ENCODE peak calls at places on chromosomes 4 and X, in ten cellular contexts. N, Q, F, H, B, V, W, L, Z and M are unnamed samples.

GRCh38 chr4:5341151-5341925 is 290.1 kb downstream of the STK32B start:
- DNase-seq in V (no peak), B (no peak), W (no peak), Z (no peak), Q (no peak), N (no peak), H (no peak), L (no peak), F (no peak), M (no peak)

GRCh38 chr4:38287090-38287843 is 327.1 kb downstream of the PTTG2 start:
- DNase-seq in H (no peak), V (peak), W (no peak), F (no peak), Z (no peak), B (no peak), N (no peak), Q (no peak), L (no peak), M (no peak)

GRCh38 chr4:143482753-143483362 is 30.6 kb upstream of the SMARCA5 start:
- DNase-seq in F (peak), H (no peak), B (peak), N (no peak), V (no peak), Z (peak), Q (peak), L (peak), W (no peak), M (no peak)

GRCh38 chr4:99763635-99764101 is 53.0 kb upstream of the DAPP1 start:
- DNase-seq in V (no peak), B (peak), H (peak), Z (peak), N (peak), L (peak), F (peak), Q (peak), W (no peak), M (no peak)

GRCh38 chr4:52712991-52713275 is 38.3 kb downstream of the ERVMER34-1 start:
- DNase-seq in F (no peak), B (no peak), W (no peak), V (no peak), H (no peak), L (no peak), N (no peak), Q (no peak), Z (no peak), M (no peak)

GRCh38 chr4:80365928-80366327 is 30.4 kb downstream of the CFAP299 start:
- DNase-seq in F (peak), Q (peak), Z (peak), N (no peak), V (no peak), B (peak), W (peak), H (peak), L (peak), M (no peak)

GRCh38 chr4:140367738-140368137 is 5.7 kb upstream of the SCOC start:
- DNase-seq in W (no peak), B (peak), N (no peak), Z (no peak), H (no peak), F (no peak), L (peak), V (no peak), Q (no peak), M (no peak)

GRCh38 chr4:99645638-99646037 is 12.0 kb downstream of the C4orf54 start:
- DNase-seq in B (no peak), Q (no peak), F (peak), W (no peak), N (no peak), L (no peak), V (no peak), Z (no peak), H (no peak), M (no peak)

GRCh38 chr4:10664408-10664807 is 20.2 kb downstream of the CLNK start:
- DNase-seq in L (peak), W (peak), B (peak), N (peak), F (no peak), Q (peak), V (no peak), Z (no peak), H (peak), M (no peak)

GRCh38 chr4:100079264-100079663 is 111.0 kb downstream of the DDIT4L start:
- DNase-seq in H (no peak), L (no peak), N (no peak), Z (no peak), Q (no peak), W (no peak), V (no peak), F (no peak), B (no peak), M (no peak)

DNA sequence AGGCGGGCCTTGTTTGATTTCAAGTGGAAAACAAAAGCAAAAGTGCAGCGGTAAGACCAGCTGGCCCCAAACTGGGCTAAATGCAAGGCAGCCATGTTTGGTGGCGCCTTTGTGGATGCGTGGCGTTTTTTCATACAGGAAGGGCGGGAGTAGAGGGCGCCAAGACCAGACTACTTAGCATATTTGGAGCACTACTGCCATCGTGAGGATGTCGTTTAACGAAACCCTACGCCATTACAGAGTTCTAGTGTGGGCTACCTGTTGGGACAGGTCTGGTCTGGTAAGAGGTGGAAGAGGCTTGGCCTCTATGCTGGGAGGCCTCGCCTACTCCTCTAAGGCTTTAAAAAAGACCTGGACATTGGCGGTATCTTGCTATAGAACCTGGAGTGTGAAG is 230.7 kb upstream of the STK26 start:
- DNase-seq in N (no peak), B (no peak), V (peak), F (no peak), H (peak), W (peak), Z (no peak), L (no peak), Q (no peak), M (no peak)
- H3K4me3 ChIP-seq in N (no peak), B (no peak), V (no peak), F (no peak), H (no peak), W (peak), Z (no peak), L (no peak), Q (no peak), M (no peak)

GRCh38 chr4:27861802-27862201 is 1001.2 kb downstream of the STIM2 start:
- DNase-seq in B (peak), Q (no peak), H (no peak), Z (no peak), N (no peak), W (no peak), V (no peak), L (peak), F (no peak), M (no peak)

GRCh38 chr4:27861381-27861787 is 1000.7 kb downstream of the STIM2 start:
- DNase-seq in W (no peak), V (no peak), Q (peak), F (peak), B (peak), N (no peak), Z (peak), L (peak), H (no peak), M (no peak)
- TF ChIP-seq CTCF in W (peak), V (no peak), Q (peak), F (peak), B (peak), N (no peak), Z (no peak), L (peak), H (peak), M (no peak)

DNA sequence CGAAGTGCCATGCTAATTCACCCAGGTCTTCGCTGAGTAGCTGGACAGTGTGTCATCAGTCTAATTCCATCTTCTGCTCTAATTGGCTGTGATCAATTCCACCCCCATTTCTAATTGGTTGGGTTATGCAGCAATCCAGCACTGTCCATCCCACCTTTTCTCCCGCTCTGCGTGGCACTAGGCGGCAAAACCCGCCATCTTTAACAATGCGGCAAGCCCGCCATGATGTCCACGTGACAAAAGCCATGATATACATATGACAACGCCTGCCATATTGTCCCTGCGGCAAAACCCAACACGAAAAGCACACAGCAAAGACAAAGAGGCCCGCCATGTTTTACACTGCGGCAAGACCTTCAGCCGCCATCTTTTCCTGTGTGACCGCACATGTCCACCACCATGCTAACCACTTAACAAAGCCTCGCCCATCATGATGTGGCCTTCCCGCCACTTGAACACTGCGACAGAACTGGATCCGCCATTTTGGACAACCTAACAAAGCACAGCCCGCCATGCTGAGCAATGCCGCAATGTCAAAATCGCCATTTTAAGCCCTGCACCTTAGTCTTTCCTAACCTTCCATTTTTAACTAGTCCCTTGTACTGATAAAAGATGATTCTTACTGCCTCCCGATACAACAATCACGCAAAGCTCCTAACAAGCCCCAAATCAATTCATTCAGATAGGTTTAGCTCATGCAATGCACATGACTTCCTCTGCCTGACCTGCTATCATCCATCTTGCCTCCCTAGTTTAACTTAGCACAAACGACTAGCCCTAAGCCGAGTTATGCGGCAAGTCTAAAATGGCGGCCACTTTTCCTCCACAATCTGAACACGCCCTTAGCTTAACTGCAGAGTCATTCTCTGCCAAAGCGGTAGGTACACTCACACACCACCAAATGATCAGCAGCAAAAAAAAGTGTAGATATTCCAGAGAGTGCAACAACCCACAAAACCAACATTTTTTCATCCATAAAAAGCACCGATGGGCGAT is 288.3 kb downstream of the CHIC1 start:
- DNase-seq in N (no peak), Q (no peak), F (no peak), W (peak), B (no peak), L (no peak), H (peak), Z (no peak), V (peak), M (no peak)
- H3K4me3 ChIP-seq in N (no peak), Q (no peak), F (no peak), W (peak), B (no peak), L (no peak), H (peak), Z (peak), V (no peak), M (peak)

GRCh38 chr4:138977525-138977924 is 38.1 kb upstream of the NOCT start:
- DNase-seq in H (no peak), B (no peak), Q (no peak), V (no peak), Z (no peak), F (no peak), L (no peak), W (no peak), N (no peak), M (no peak)

GRCh38 chr4:138972956-138973819 is 42.4 kb upstream of the NOCT start:
- DNase-seq in Z (peak), B (no peak), W (no peak), V (no peak), H (no peak), Q (no peak), F (no peak), N (no peak), L (no peak), M (no peak)

GRCh38 chr4:138976526-138976925 is 39.1 kb upstream of the NOCT start:
- DNase-seq in H (no peak), W (no peak), V (no peak), Z (no peak), B (no peak), N (no peak), F (no peak), Q (no peak), L (no peak), M (no peak)

GRCh38 chr4:138978028-138978585 is 37.5 kb upstream of the NOCT start:
- DNase-seq in N (no peak), Z (no peak), Q (no peak), V (no peak), H (no peak), L (no peak), F (no peak), B (no peak), W (no peak), M (no peak)

DNA sequence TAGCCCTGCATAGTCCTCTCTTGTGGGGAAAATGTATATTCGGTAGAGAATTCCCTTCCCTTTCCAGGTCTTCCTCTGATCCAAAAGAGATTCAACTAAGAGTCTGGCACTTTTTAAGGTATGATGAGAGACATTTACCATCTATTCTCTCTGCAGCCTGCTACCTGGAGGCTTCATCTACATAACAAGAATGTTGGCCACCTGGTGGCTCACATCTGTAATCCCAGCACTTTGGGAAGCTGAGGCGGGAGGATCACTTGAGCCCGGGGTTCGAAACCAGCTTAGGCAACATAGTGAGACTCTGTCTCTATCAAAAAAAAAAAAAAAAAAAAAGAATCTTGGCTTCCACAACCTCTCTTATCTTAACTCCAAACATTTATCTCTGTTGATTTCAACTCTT is 40.4 kb upstream of the NOCT start:
- DNase-seq in V (no peak), F (no peak), W (no peak), L (no peak), N (no peak), H (no peak), Q (no peak), Z (no peak), B (no peak), M (no peak)
- TF ChIP-seq CTCF in V (no peak), F (no peak), W (no peak), L (no peak), N (no peak), H (no peak), Q (no peak), Z (no peak), B (no peak), M (no peak)

DNA sequence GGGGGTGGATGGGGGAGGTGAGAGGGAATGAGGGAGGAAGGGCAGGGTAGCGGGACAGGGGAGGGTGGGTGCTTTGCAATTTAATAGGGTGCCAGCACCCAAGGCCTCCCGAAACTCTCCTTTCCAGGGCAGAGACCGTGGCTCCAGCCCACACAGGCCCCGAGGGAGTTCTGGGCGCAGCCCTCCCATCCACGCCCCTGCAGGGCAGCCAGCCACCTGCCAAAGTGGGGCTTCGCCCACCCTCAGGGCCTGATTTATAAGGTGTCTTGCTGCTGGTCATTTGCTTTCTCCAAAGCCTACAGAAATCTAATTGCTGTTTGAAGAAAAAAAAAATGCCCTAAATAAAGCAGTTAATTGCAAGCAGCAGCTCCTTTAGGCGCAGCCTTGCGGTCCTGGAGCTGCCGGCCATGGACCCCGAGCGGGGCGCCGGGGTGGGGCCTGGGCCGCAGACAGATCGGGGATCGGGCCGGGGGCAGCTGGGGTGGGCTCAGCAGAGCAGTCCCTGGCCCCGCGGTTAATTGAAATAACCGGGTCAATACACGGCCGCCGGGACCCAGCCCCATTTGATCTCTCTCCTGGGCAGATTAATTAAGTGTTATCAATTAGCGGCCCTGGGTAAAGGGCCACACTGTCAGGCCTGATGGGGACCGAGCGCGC is 106.0 kb upstream of the NKX1-1 start:
- DNase-seq in B (no peak), H (no peak), Q (no peak), W (no peak), F (no peak), V (no peak), L (no peak), N (no peak), Z (no peak), M (no peak)
- H3K4me3 ChIP-seq in B (no peak), H (no peak), Q (no peak), W (no peak), F (no peak), V (no peak), L (no peak), N (no peak), Z (no peak), M (peak)

GRCh38 chrX:16666541-16666940 is 16.6 kb downstream of the S100G start:
- DNase-seq in H (peak), Q (no peak), W (no peak), Z (no peak), B (no peak), N (no peak), V (no peak), L (no peak), F (no peak), M (no peak)

GRCh38 chrX:16665089-16665488 is 15.1 kb downstream of the S100G start:
- DNase-seq in W (no peak), L (peak), V (no peak), N (no peak), B (peak), Z (no peak), H (no peak), Q (no peak), F (no peak), M (no peak)

GRCh38 chrX:16671005-16671404 is 21.0 kb downstream of the S100G start:
- DNase-seq in Z (no peak), L (peak), Q (peak), N (no peak), F (peak), V (no peak), B (peak), W (no peak), H (peak), M (no peak)
- TF ChIP-seq CTCF in Z (no peak), L (peak), Q (peak), N (no peak), F (peak), V (no peak), B (peak), W (peak), H (peak), M (peak)

DNA sequence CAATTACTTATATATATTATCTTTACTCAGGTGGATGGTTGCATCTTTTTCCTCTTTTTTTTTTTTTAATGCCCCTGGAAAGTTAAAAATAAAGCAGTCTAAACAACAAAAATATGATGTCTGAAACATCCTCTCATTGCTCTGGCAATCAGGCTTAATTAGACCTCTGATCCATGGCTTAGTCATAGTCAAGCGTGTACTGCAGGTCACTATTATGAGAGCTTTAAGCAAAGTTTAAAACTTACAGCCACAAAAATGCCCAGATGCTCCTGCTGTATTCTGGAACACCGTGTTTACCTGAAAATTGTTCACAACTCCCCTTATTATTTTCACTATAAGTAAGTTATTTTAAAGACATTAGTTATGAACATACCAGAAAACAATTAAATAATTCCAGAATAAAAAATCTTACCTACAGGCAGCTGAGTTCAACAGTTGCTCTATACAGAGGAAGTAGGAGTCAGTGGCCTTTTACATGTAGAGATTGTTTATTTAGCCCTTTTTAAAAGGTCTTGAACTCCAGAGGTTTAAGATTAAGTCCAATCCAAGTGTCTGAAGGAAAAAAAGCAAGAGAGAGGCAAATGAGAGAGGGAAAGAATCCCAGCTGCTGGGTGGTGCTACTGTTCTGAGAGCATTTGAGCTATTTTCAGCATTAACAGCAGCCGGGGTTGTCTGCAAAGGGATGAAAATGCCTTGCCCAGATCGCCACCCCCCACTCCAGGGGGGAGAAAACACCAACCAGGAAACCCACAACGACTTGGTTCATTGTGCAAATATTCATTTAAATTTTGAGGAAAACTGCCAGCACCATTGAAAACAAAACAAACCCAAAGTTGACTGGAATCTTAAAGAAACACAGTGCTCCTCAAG is 36.9 kb downstream of the SORBS2 start:
- DNase-seq in H (no peak), Z (peak), F (no peak), L (peak), B (peak), V (no peak), Q (peak), W (no peak), N (peak), M (no peak)
- H3K4me3 ChIP-seq in H (no peak), Z (no peak), F (no peak), L (peak), B (peak), V (no peak), Q (no peak), W (peak), N (peak), M (peak)

GRCh38 chrX:22538581-22538980 is 265.9 kb downstream of the CBLL2 start:
- DNase-seq in Q (no peak), H (no peak), V (no peak), L (no peak), W (no peak), B (no peak), Z (no peak), N (no peak), F (no peak), M (no peak)

GRCh38 chrX:22534643-22535042 is 261.9 kb downstream of the CBLL2 start:
- DNase-seq in V (no peak), F (no peak), W (peak), Z (no peak), L (peak), Q (no peak), N (peak), H (no peak), B (peak), M (no peak)

GRCh38 chrX:22533898-22534297 is 261.2 kb downstream of the CBLL2 start:
- DNase-seq in B (no peak), N (no peak), Q (no peak), F (peak), Z (no peak), H (no peak), V (no peak), W (no peak), L (no peak), M (no peak)
- TF ChIP-seq CTCF in B (no peak), N (no peak), Q (no peak), F (no peak), Z (no peak), H (no peak), V (no peak), W (no peak), L (no peak), M (no peak)

DNA sequence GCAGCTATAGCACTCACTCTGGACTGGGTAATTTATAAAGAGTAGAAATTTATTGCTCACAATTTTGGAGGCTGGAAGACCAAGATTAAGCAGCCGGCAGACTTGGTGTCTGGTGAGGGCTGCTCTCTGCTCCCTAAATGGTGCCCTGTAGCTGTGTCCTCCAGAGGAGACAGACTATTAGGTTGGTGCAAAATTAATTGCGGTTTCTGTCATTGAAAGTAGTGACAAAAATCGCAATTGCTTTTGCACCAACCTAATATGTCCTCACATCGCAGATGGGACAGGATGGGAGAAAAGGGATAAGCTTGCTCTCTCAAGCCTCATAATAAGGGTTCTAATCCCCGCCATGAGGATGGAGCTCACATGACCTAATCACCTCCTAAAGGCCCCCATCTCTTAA is 258.1 kb upstream of the VCX3A start:
- DNase-seq in N (no peak), Z (no peak), H (no peak), Q (no peak), L (no peak), V (no peak), B (no peak), W (no peak), F (no peak), M (no peak)
- H3K4me3 ChIP-seq in N (no peak), Z (no peak), H (no peak), Q (no peak), L (no peak), V (no peak), B (no peak), W (no peak), F (no peak), M (no peak)